ENCODE peak calls at places on chromosomes 1 and 21, in seven cellular contexts. One of them, this sample, is unnamed.

GRCh38 chr1:9112961-9113880 is 15.7 kb downstream of the GPR157 start:
- DNase-seq in NT2/D1: no peak
- DNase-seq in CD4-positive, alpha-beta memory T cell: no peak
- DNase-seq in adrenal gland: no peak
- DNase-seq in uterus: no peak
- DNase-seq in tibial nerve: no peak
- DNase-seq in CD8-positive, alpha-beta T cell: no peak
- DNase-seq in this sample: no peak

GRCh38 chr1:25990702-25991395 is 7.0 kb downstream of the PAFAH2 start:
- DNase-seq in NT2/D1: no peak
- DNase-seq in CD4-positive, alpha-beta memory T cell: peak
- DNase-seq in adrenal gland: no peak
- DNase-seq in uterus: no peak
- DNase-seq in tibial nerve: no peak
- DNase-seq in CD8-positive, alpha-beta T cell: peak
- DNase-seq in this sample: no peak

GRCh38 chr1:98323396-98323795 is 338.1 kb upstream of the SNX7 start:
- DNase-seq in NT2/D1: no peak
- DNase-seq in CD4-positive, alpha-beta memory T cell: no peak
- DNase-seq in adrenal gland: no peak
- DNase-seq in uterus: no peak
- DNase-seq in tibial nerve: no peak
- DNase-seq in CD8-positive, alpha-beta T cell: no peak
- DNase-seq in this sample: no peak

GRCh38 chr1:32758177-32758794 is 55.7 kb upstream of the SYNC start:
- DNase-seq in NT2/D1: no peak
- DNase-seq in CD4-positive, alpha-beta memory T cell: no peak
- DNase-seq in adrenal gland: no peak
- DNase-seq in uterus: no peak
- DNase-seq in tibial nerve: no peak
- DNase-seq in CD8-positive, alpha-beta T cell: no peak
- DNase-seq in this sample: no peak

GRCh38 chr1:182703539-182703938 is 19.2 kb upstream of the RGS8 start:
- DNase-seq in NT2/D1: no peak
- DNase-seq in CD4-positive, alpha-beta memory T cell: no peak
- DNase-seq in adrenal gland: no peak
- DNase-seq in uterus: no peak
- DNase-seq in tibial nerve: no peak
- DNase-seq in CD8-positive, alpha-beta T cell: no peak
- DNase-seq in this sample: no peak

GRCh38 chr1:205013683-205014367 is 29.2 kb upstream of the CNTN2 start:
- DNase-seq in NT2/D1: peak
- DNase-seq in CD4-positive, alpha-beta memory T cell: no peak
- DNase-seq in adrenal gland: no peak
- DNase-seq in uterus: peak
- DNase-seq in tibial nerve: no peak
- DNase-seq in CD8-positive, alpha-beta T cell: no peak
- DNase-seq in this sample: no peak

GRCh38 chr1:3948344-3948743 is 48.3 kb upstream of the C1orf174 start:
- DNase-seq in NT2/D1: no peak
- DNase-seq in CD4-positive, alpha-beta memory T cell: no peak
- DNase-seq in adrenal gland: no peak
- DNase-seq in uterus: no peak
- DNase-seq in tibial nerve: no peak
- DNase-seq in CD8-positive, alpha-beta T cell: no peak
- DNase-seq in this sample: no peak

GRCh38 chr1:5481889-5482288 is 510.3 kb downstream of the NPHP4 start:
- DNase-seq in NT2/D1: no peak
- DNase-seq in CD4-positive, alpha-beta memory T cell: peak
- DNase-seq in adrenal gland: no peak
- DNase-seq in uterus: no peak
- DNase-seq in tibial nerve: no peak
- DNase-seq in CD8-positive, alpha-beta T cell: peak
- DNase-seq in this sample: peak

GRCh38 chr1:182229907-182230522 is 161.6 kb downstream of the GLUL start:
- DNase-seq in NT2/D1: no peak
- DNase-seq in CD4-positive, alpha-beta memory T cell: no peak
- DNase-seq in adrenal gland: no peak
- DNase-seq in uterus: no peak
- DNase-seq in tibial nerve: no peak
- DNase-seq in CD8-positive, alpha-beta T cell: no peak
- DNase-seq in this sample: no peak

GRCh38 chr1:207831517-207832327 is 79.2 kb downstream of the CD34 start:
- DNase-seq in NT2/D1: no peak
- DNase-seq in CD4-positive, alpha-beta memory T cell: peak
- DNase-seq in adrenal gland: no peak
- DNase-seq in uterus: no peak
- DNase-seq in tibial nerve: no peak
- DNase-seq in CD8-positive, alpha-beta T cell: no peak
- DNase-seq in this sample: no peak

GRCh38 chr1:244599937-244600350 is 53.0 kb upstream of the DESI2 start:
- DNase-seq in NT2/D1: no peak
- DNase-seq in CD4-positive, alpha-beta memory T cell: peak
- DNase-seq in adrenal gland: peak
- DNase-seq in uterus: peak
- DNase-seq in tibial nerve: no peak
- DNase-seq in CD8-positive, alpha-beta T cell: peak
- DNase-seq in this sample: no peak

GRCh38 chr1:202692959-202693555 is 17.2 kb downstream of the SYT2 start:
- DNase-seq in NT2/D1: peak
- DNase-seq in CD4-positive, alpha-beta memory T cell: peak
- DNase-seq in adrenal gland: peak
- DNase-seq in uterus: peak
- DNase-seq in tibial nerve: peak
- DNase-seq in CD8-positive, alpha-beta T cell: peak
- DNase-seq in this sample: peak

GRCh38 chr1:4674676-4675075 is 20.3 kb downstream of the AJAP1 start:
- DNase-seq in NT2/D1: no peak
- DNase-seq in CD4-positive, alpha-beta memory T cell: no peak
- DNase-seq in adrenal gland: no peak
- DNase-seq in uterus: no peak
- DNase-seq in tibial nerve: no peak
- DNase-seq in CD8-positive, alpha-beta T cell: no peak
- DNase-seq in this sample: no peak

GRCh38 chr1:180534199-180534598 is 24.6 kb upstream of the OVAAL start:
- DNase-seq in NT2/D1: no peak
- DNase-seq in CD4-positive, alpha-beta memory T cell: no peak
- DNase-seq in adrenal gland: no peak
- DNase-seq in uterus: no peak
- DNase-seq in tibial nerve: no peak
- DNase-seq in CD8-positive, alpha-beta T cell: no peak
- DNase-seq in this sample: no peak

GRCh38 chr1:157438236-157439012 is 113.9 kb downstream of the FCRL5 start:
- DNase-seq in NT2/D1: no peak
- DNase-seq in CD4-positive, alpha-beta memory T cell: no peak
- DNase-seq in adrenal gland: no peak
- DNase-seq in uterus: no peak
- DNase-seq in tibial nerve: no peak
- DNase-seq in CD8-positive, alpha-beta T cell: no peak
- DNase-seq in this sample: peak

GRCh38 chr1:37655274-37655673 is 20.6 kb upstream of the RSPO1 start:
- DNase-seq in NT2/D1: no peak
- DNase-seq in CD4-positive, alpha-beta memory T cell: no peak
- DNase-seq in adrenal gland: no peak
- DNase-seq in uterus: no peak
- DNase-seq in tibial nerve: no peak
- DNase-seq in CD8-positive, alpha-beta T cell: no peak
- DNase-seq in this sample: no peak

DNA sequence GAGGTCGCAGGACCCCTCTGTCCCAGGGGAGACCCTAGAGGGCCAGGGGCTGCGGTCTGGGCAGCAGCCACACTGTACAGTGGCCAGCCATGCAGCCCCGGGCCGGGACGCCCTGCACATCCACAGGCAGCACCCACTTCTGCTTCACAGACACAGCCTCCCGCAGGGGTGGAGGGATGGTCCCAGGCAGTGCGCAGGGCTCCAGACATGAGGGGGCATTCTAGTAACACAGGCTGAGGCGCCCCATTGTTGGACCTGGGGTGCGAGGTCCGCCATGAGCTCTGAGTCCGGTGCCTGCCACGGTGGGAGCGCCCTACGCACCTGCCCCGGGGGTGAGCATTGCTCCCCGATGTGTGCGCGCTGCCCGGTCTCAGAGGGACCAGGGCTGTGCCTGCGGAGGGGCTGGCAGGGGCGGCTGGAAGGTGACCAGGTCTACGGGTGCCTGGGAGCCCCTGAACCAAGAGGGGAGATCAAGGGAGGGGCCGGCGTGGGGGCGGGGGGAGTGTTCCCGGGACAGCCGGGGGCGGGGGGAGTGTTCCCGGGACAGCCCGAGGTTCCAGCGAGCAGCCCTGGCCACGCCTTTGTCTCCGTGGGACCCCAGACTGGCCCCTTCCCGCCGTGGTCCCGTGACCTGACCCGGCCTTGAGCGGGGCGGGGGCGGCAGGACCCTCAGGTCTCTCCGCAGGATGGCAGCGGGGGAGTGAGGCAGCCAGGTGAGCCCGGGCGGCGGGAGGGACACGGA is 4.5 kb downstream of the MMEL1 start:
- DNase-seq in NT2/D1: no peak
- DNase-seq in CD4-positive, alpha-beta memory T cell: no peak
- DNase-seq in adrenal gland: no peak
- DNase-seq in uterus: no peak
- DNase-seq in tibial nerve: no peak
- DNase-seq in CD8-positive, alpha-beta T cell: no peak
- DNase-seq in this sample: no peak
- H3K4me3 ChIP-seq in NT2/D1: no peak
- H3K4me3 ChIP-seq in CD4-positive, alpha-beta memory T cell: no peak
- H3K4me3 ChIP-seq in adrenal gland: no peak
- H3K4me3 ChIP-seq in uterus: no peak
- H3K4me3 ChIP-seq in tibial nerve: no peak
- H3K4me3 ChIP-seq in CD8-positive, alpha-beta T cell: no peak
- H3K4me3 ChIP-seq in this sample: no peak

DNA sequence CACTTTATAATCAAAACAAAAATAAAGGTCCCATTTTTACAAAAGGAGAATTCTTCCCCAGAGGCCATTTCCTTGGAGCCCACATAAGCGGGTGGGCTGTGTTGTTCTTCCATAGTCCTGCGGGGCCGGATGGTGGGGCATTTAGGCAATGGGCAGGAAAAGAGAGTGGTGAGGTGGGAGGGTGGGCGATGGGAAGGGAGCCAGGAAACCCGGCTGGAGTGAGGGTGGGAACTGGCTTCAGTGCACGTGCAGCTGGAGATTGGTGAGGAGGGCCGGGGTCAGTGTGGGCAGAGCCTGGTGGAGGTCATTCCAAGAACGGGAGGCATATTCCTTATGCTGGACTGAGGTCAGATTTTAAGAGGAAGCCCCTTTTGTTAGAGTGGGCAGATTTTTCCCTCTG is 13.6 kb downstream of the NENF start:
- DNase-seq in NT2/D1: no peak
- DNase-seq in CD4-positive, alpha-beta memory T cell: no peak
- DNase-seq in adrenal gland: no peak
- DNase-seq in uterus: no peak
- DNase-seq in tibial nerve: no peak
- DNase-seq in CD8-positive, alpha-beta T cell: no peak
- DNase-seq in this sample: no peak
- H3K4me3 ChIP-seq in NT2/D1: no peak
- H3K4me3 ChIP-seq in CD4-positive, alpha-beta memory T cell: no peak
- H3K4me3 ChIP-seq in adrenal gland: no peak
- H3K4me3 ChIP-seq in uterus: no peak
- H3K4me3 ChIP-seq in tibial nerve: no peak
- H3K4me3 ChIP-seq in CD8-positive, alpha-beta T cell: no peak
- H3K4me3 ChIP-seq in this sample: no peak

DNA sequence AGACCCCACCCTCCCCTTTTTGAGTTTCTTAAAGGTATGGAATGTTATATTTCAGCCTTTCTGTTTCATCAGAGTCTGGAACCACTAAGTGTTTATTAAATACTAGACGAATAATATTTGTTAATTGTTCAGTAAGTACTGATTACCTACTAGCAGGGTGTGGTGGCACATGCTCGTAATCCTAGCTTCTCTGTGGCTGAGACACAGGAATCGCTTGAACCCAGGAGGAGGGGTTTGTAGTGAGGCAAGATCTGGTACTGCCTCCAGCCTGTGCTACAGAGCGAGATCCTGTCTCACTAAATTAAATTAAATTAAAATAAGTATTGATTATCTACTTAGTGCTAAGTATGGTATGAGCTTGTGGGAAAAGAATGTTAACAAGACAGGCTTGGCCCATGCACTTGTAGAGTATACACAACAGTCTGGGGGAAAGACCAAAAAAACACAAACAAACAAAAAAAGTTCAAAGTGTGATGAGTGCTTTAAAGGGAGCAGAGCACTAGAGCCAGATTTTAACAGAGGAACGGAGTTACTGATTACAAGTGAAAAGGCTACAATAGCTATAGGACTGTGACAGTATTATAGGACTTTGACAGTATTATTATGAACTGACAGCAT is 2.4 kb downstream of the CEPT1 start:
- DNase-seq in NT2/D1: no peak
- DNase-seq in CD4-positive, alpha-beta memory T cell: no peak
- DNase-seq in adrenal gland: no peak
- DNase-seq in uterus: no peak
- DNase-seq in tibial nerve: no peak
- DNase-seq in CD8-positive, alpha-beta T cell: no peak
- DNase-seq in this sample: no peak
- H3K4me3 ChIP-seq in NT2/D1: no peak
- H3K4me3 ChIP-seq in CD4-positive, alpha-beta memory T cell: no peak
- H3K4me3 ChIP-seq in adrenal gland: no peak
- H3K4me3 ChIP-seq in uterus: no peak
- H3K4me3 ChIP-seq in tibial nerve: no peak
- H3K4me3 ChIP-seq in CD8-positive, alpha-beta T cell: no peak
- H3K4me3 ChIP-seq in this sample: no peak

DNA sequence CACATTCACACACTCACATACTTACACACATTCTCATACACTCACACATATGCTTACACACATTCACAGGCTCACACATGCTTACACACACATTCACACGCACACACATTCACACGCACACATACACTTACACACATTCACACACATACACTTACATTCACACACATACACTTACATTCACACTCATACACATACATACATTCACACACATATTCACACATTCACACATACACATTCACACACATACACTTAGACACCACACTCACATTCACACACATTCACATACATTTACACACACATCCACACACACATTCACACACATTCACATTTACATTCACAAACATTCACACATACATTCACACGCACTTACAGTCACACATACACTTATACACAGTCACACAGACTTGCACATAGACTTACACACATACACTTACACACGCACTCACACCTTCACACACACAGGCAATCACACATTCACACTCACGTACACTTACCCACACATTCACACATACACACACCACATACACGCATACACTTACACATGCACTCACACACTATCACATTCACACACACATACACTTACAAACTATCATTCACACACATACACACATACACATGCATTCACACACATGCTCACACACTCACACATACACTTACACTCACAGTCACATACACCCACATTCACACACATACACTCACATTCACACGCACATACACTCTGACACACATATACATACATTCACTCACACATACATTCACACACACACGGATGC is 16.8 kb downstream of the PDE9A start:
- DNase-seq in NT2/D1: no peak
- DNase-seq in CD4-positive, alpha-beta memory T cell: no peak
- DNase-seq in adrenal gland: no peak
- DNase-seq in uterus: no peak
- DNase-seq in tibial nerve: no peak
- DNase-seq in CD8-positive, alpha-beta T cell: no peak
- DNase-seq in this sample: no peak
- H3K4me3 ChIP-seq in NT2/D1: no peak
- H3K4me3 ChIP-seq in CD4-positive, alpha-beta memory T cell: no peak
- H3K4me3 ChIP-seq in adrenal gland: no peak
- H3K4me3 ChIP-seq in uterus: no peak
- H3K4me3 ChIP-seq in tibial nerve: no peak
- H3K4me3 ChIP-seq in CD8-positive, alpha-beta T cell: no peak
- H3K4me3 ChIP-seq in this sample: no peak

This sample was measured in HAP-1.